ENCODE peak calls at places on chromosomes 5 and 9, in eight cellular contexts. I is A549, B is upper lobe of left lung, N is K562, K is ovary, U is HepG2, D is SK-N-SH, Z is tibial nerve. H is an unnamed sample.

GRCh38 chr9:79572032-79572890 is 496 bp downstream of the TLE4 start:
- DNase-seq in D (peak; percentile 62), Z (peak; percentile 19), I (peak; percentile 33), U (no peak), K (peak; percentile 40), B (peak; percentile 41), N (peak; percentile 18), H (peak; percentile 68)

GRCh38 chr5:140785905-140786686 is at the start of gene PCDHA1:
- DNase-seq in D (peak; percentile 36), I (peak; percentile 46), B (no peak), Z (no peak), N (peak; percentile 16), K (no peak), U (no peak), H (no peak)

GRCh38 chr9:120490888-120491595 is 88.9 kb downstream of the CDK5RAP2 start:
- DNase-seq in Z (no peak), K (no peak), I (no peak), D (no peak), N (no peak), U (no peak), B (peak; percentile 61), H (no peak)

GRCh38 chr9:78692871-78693270 is 395.9 kb downstream of the PSAT1 start:
- DNase-seq in D (no peak), U (no peak), B (no peak), I (no peak), N (no peak), K (no peak), Z (no peak), H (no peak)

GRCh38 chr5:149829954-149830353 is 99.8 kb downstream of the PPARGC1B start:
- DNase-seq in Z (no peak), I (peak; percentile 45), N (peak; percentile 22), B (no peak), D (peak; percentile 53), K (no peak), U (no peak), H (no peak)

GRCh38 chr5:79301046-79301712 is 65.2 kb downstream of the JMY start:
- DNase-seq in D (no peak), Z (no peak), K (no peak), N (no peak), B (no peak), I (no peak), U (peak; percentile 13), H (no peak)

GRCh38 chr9:92138157-92138959 is 23.1 kb upstream of the SPTLC1 start:
- DNase-seq in I (peak; percentile 51), Z (no peak), K (peak; percentile 81), B (peak; percentile 68), N (peak; percentile 85), U (peak; percentile 84), D (peak; percentile 87), H (peak; percentile 84)

GRCh38 chr5:153584561-153585359 is 94.3 kb downstream of the GRIA1 start:
- DNase-seq in N (no peak), D (no peak), B (peak; percentile 72), K (no peak), I (no peak), Z (no peak), U (no peak), H (no peak)

GRCh38 chr5:126460977-126461376 is 37.8 kb downstream of the GRAMD2B start:
- DNase-seq in Z (no peak), I (no peak), D (no peak), N (no peak), K (no peak), U (no peak), B (no peak), H (no peak)

GRCh38 chr5:136228358-136228757 is 35.4 kb upstream of the SMIM32 start:
- DNase-seq in D (no peak), Z (no peak), U (no peak), K (no peak), I (no peak), B (no peak), N (no peak), H (no peak)

GRCh38 chr5:173997331-173997730 is 8.4 kb downstream of the C5orf47 start:
- DNase-seq in B (no peak), I (no peak), U (no peak), N (peak; percentile 9), Z (no peak), K (no peak), D (no peak), H (no peak)

GRCh38 chr9:86827893-86828292 is 119.4 kb downstream of the GAS1 start:
- DNase-seq in Z (no peak), U (no peak), D (no peak), K (peak; percentile 35), B (no peak), N (no peak), I (no peak), H (no peak)

GRCh38 chr9:114343471-114344187 is 14.0 kb downstream of the ORM2 start:
- DNase-seq in I (no peak), U (no peak), D (no peak), Z (no peak), B (no peak), N (no peak), K (no peak), H (no peak)

GRCh38 chr5:180591249-180591887 is at the start of gene SCGB3A1:
- DNase-seq in B (peak; percentile 44), N (no peak), I (no peak), U (no peak), D (peak; percentile 57), K (no peak), Z (no peak), H (peak; percentile 59)

GRCh38 chr5:52725781-52726180 is 61.9 kb upstream of the ITGA1 start:
- DNase-seq in B (peak; percentile 23), D (no peak), K (no peak), U (no peak), Z (no peak), N (no peak), I (no peak), H (no peak)

GRCh38 chr5:85838781-85839180 is 779.0 kb upstream of the COX7C start:
- DNase-seq in N (no peak), I (no peak), Z (no peak), B (no peak), U (no peak), D (no peak), K (no peak), H (no peak)

GRCh38 chr5:135318924-135319323 is 80.1 kb downstream of the MACROH2A1 start:
- DNase-seq in K (no peak), B (no peak), I (no peak), U (no peak), Z (no peak), D (no peak), N (no peak), H (no peak)

GRCh38 chr5:76180817-76181805 is 97.9 kb downstream of the SV2C start:
- DNase-seq in D (no peak), I (peak; percentile 29), N (peak; percentile 55), K (no peak), B (peak; percentile 38), U (no peak), Z (no peak), H (no peak)

GRCh38 chr5:175657593-175658271 is at the start of gene HRH2:
- DNase-seq in K (no peak), Z (no peak), D (peak; percentile 76), U (no peak), I (peak; percentile 67), N (no peak), B (peak; percentile 62), H (no peak)

GRCh38 chr9:134634667-134635230 is 6.9 kb upstream of the COL5A1 start:
- DNase-seq in K (peak; percentile 10), Z (peak; percentile 4), U (no peak), I (no peak), B (peak; percentile 8), D (no peak), N (no peak), H (no peak)

DNA sequence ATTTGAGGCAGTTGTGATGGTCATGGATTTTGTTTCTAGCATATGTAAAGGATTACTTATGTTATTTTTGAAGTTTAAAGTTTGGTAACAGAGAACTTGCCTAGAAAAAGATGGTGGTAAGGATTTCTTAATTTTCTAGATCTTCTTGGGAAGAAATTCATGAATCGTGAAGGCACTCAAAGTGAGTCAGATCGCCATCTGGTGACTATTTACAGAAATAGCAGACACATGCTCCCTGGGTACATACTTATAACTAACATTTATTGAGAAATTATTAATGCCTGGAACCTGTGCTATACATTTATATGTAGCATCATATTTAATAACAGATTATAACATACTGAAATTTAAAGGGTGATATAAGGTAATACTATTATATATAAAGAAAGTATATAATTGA is 299.7 kb downstream of the IZUMO3 start:
- DNase-seq in D (peak; percentile 4), K (no peak), U (no peak), N (no peak), Z (no peak), B (no peak), I (peak; percentile 29), H (no peak)
- TF ChIP-seq EP300 in D (no peak), K (no peak), U (no peak), N (no peak), Z (no peak), B (no peak), I (no peak), H (no peak)

DNA sequence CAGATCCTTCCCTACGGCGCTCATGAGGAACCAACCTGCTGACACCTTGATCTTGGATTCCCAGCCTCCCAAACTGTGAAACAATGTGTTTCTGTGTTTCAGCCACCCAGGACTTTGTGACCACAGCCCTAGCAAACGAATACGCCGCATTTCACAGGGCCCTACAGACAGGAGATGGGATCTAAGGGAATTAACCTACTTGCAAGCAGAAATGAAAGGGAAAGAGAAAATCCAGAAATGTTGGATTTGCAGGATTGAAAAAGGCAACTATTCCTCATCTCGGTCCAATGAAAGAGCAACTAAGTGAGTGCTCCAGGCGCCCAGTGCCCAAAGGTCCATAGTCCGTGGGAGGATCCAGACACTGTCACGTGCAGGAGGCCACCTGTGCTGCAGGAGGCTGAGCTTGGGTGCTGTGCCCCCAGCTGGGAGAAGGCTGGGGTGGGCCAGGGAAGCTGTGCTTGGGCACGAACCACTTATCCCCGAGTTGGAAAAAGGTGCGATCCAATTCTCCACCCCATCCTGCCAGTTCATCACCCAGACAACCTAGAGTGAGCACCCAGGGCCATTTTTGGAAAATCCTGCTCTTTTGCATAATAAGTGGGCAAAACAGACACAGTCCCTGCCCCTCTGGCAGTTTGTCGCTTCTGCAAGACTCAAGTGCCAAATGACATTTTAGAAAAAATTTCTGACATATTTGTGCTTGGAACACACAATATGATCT is 177.9 kb downstream of the C9orf50 start:
- DNase-seq in K (no peak), N (no peak), Z (no peak), B (no peak), I (no peak), D (no peak), U (peak; percentile 65), H (no peak)
- H3K27ac ChIP-seq in K (no peak overlapping the region), N (no peak overlapping the region), Z (peak overlapping the region; percentile 12), B (no peak overlapping the region), I (peak overlapping the region; percentile 70), D (no peak overlapping the region), U (peak overlapping the region; percentile 32), H (no peak overlapping the region)

GRCh38 chr9:75002422-75003023 is 25.6 kb downstream of the CARNMT1 start:
- DNase-seq in K (no peak), B (no peak), N (no peak), Z (no peak), D (no peak), I (no peak), U (no peak), H (no peak)
- TF ChIP-seq CTCF in K (no peak), B (no peak), N (no peak), Z (no peak), D (no peak), I (no peak), U (no peak), H (no peak)

DNA sequence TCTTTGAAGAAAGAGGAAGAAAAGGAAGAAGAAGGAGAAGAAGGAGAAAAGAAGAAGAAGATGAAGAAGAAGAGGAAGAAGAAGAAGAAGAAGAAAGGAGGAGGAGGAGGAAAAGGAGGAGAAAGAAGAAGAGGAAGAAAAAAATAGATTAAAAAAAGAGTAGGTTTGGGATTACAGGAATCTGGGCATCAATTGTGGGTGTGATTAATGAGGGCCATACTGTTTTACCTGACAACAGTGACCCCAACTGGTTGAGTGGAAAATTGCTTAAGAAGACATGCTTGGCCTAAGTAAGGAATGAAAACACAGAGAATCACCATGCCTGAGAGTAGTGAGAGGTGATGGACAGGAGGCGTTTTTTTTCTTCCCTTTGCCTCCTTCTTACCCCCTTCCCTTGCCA is 114.6 kb downstream of the FAM170A start:
- DNase-seq in Z (no peak), N (peak; percentile 69), I (peak; percentile 65), K (no peak), B (no peak), D (peak; percentile 25), U (peak; percentile 33), H (no peak)
- TF ChIP-seq EP300 in Z (no peak), N (no peak), I (no peak), K (no peak), B (no peak), D (no peak), U (no peak), H (no peak)

H was measured in sigmoid colon.